ENCODE peak calls at places on chromosomes 2 and 18, in five cellular contexts. S, Z, Y, X and R are unnamed samples.

GRCh38 chr18:471701-472100 is 28.8 kb downstream of the COLEC12 start:
- DNase-seq in S (no peak), Z (no peak), Y (no peak), X (no peak), R (no peak)

GRCh38 chr2:73279852-73280251 is 4.4 kb downstream of the FBXO41 start:
- DNase-seq in S (no peak), Z (no peak), Y (no peak), X (peak), R (no peak)

GRCh38 chr2:47089083-47089464 is 66.0 kb downstream of the STPG4 start:
- DNase-seq in S (peak), Z (no peak), Y (no peak), X (peak), R (peak)

GRCh38 chr2:235611337-235611736 is 117.5 kb downstream of the AGAP1 start:
- DNase-seq in S (no peak), Z (no peak), Y (no peak), X (no peak), R (no peak)

GRCh38 chr2:189528617-189529016 is 52.0 kb downstream of the SLC40A1 start:
- DNase-seq in S (no peak), Z (no peak), Y (no peak), X (no peak), R (no peak)

GRCh38 chr2:237315881-237316225 is 98.1 kb downstream of the COL6A3 start:
- DNase-seq in S (no peak), Z (no peak), Y (no peak), X (peak), R (peak)

GRCh38 chr18:63881851-63882250 is 5.7 kb upstream of the SERPINB2 start:
- DNase-seq in S (peak), Z (no peak), Y (no peak), X (peak), R (peak)

GRCh38 chr18:3596324-3597158 is 146.6 kb downstream of the TGIF1 start:
- DNase-seq in S (peak), Z (peak), Y (peak), X (peak), R (peak)

GRCh38 chr18:31819106-31819924 is 58.6 kb upstream of the SLC25A52 start:
- DNase-seq in S (peak), Z (no peak), Y (no peak), X (peak), R (peak)

GRCh38 chr2:70828115-70828514 is 7.5 kb downstream of the CD207 start:
- DNase-seq in S (no peak), Z (no peak), Y (no peak), X (no peak), R (no peak)

GRCh38 chr18:55003695-55004094 is 44.4 kb upstream of the CCDC68 start:
- DNase-seq in S (no peak), Z (no peak), Y (no peak), X (no peak), R (no peak)

GRCh38 chr2:143125647-143126046 is 3.6 kb upstream of the ARHGAP15 start:
- DNase-seq in S (peak), Z (no peak), Y (no peak), X (no peak), R (peak)

GRCh38 chr2:111883661-111884591 is at the start of gene ANAPC1:
- DNase-seq in S (peak), Z (peak), Y (peak), X (peak), R (peak)

GRCh38 chr2:183009249-183009899 is 28.9 kb downstream of the NCKAP1 start:
- DNase-seq in S (no peak), Z (no peak), Y (no peak), X (no peak), R (no peak)

GRCh38 chr18:23032030-23032582 is 99.0 kb downstream of the RBBP8 start:
- DNase-seq in S (peak), Z (no peak), Y (no peak), X (peak), R (no peak)

GRCh38 chr2:45138904-45139303 is 129.7 kb upstream of the SIX2 start:
- DNase-seq in S (no peak), Z (no peak), Y (no peak), X (no peak), R (no peak)

GRCh38 chr2:144331652-144332355 is 188.1 kb downstream of the ZEB2 start:
- DNase-seq in S (no peak), Z (no peak), Y (no peak), X (no peak), R (peak)

DNA sequence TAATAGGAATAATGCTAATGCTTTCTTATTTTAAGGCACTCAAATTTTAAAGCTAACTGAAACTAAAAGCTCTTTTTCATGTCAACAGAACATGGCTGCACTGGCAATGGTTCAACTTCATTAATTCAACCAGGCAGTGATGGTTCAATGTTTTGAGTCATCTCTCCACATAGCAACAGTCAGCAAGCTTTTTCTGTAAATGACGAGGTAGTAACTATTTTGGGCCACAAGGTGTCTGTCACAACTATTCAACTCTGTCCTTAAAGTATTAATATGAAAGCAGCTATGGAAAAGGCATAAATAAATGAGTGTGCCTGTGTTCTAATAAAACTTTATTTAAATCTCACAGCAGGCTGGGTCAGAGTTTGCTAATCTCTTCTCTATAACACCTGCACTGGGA is 1425.6 kb upstream of the PIK3C3 start:
- DNase-seq in S (peak), Z (no peak), Y (no peak), X (peak), R (peak)
- TF ChIP-seq CTCF in S (no peak), Z (no peak), Y (no peak), X (peak), R (peak)

GRCh38 chr2:191713837-191714236 is 35.9 kb downstream of the NABP1 start:
- DNase-seq in S (no peak), Z (no peak), Y (no peak), X (no peak), R (no peak)
- TF ChIP-seq CTCF in S (no peak), Z (no peak), Y (peak), X (no peak), R (peak)

GRCh38 chr2:8654483-8654882 is 27.4 kb upstream of the ID2 start:
- DNase-seq in S (no peak), Z (no peak), Y (no peak), X (no peak), R (no peak)
- TF ChIP-seq CTCF in S (no peak), Z (no peak), Y (no peak), X (no peak), R (no peak)

GRCh38 chr18:36769611-36770314 is 59.0 kb downstream of the TPGS2 start:
- DNase-seq in S (no peak), Z (no peak), Y (no peak), X (no peak), R (no peak)
- TF ChIP-seq CTCF in S (peak), Z (no peak), Y (peak), X (peak), R (peak)

DNA sequence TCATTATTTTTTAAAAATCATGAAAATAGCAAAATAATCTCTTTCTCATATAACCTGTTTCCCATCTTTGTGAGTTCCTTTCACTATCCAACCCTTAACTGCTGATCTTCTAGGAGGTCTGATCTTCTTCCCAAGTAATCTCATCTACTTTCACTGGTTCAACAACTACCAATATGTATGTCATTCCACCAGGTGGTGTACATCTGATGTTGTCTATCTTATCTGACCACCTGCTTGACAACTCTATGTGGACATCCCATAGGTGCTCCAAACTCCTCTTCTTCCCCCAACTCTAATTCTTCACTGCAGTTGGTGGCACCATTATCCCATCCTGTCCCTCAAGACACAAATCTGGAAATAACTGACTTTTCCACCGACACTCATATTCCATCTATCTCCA is 62.5 kb downstream of the FAM228A start:
- DNase-seq in S (no peak), Z (no peak), Y (no peak), X (no peak), R (no peak)
- TF ChIP-seq CTCF in S (no peak), Z (no peak), Y (no peak), X (no peak), R (no peak)

DNA sequence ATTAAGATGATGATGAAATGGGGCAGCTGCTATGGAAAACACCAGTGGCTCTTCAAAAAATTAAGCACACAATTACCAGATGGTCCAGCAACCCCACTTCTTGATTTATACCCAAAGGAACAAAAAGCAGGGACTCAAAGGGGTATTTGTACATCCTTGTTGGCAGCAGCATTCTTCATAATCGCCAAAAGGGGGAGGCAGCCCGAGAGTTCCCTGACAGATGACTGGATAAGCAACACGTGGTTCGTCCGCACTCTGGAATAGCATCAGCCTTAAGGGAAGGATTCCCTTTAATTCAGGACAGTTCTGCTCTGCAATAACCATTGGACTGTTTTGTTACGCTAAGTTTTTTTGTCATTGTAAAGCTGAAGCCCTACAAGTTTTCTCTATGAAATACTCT is 76.7 kb upstream of the TWIST2 start:
- DNase-seq in S (peak), Z (no peak), Y (no peak), X (peak), R (peak)
- TF ChIP-seq CTCF in S (peak), Z (no peak), Y (no peak), X (peak), R (peak)

GRCh38 chr2:42979416-42979869 is 187.1 kb upstream of the HAAO start:
- DNase-seq in S (no peak), Z (peak), Y (no peak), X (no peak), R (no peak)
- TF ChIP-seq CTCF in S (no peak), Z (no peak), Y (no peak), X (no peak), R (no peak)